ENCODE peak calls at places on chromosomes 16 and 17, in nine cellular contexts. One of them, this sample, is unnamed. For H3K4me1, the result is how much of the 10 kb centered on the place peaks cover.

GRCh38 chr17:31740611-31741082 is 118.4 kb downstream of the COPRS start:
- DNase-seq in esophagus squamous epithelium: no peak
- DNase-seq in endothelial cell of umbilical vein: no peak
- DNase-seq in tibial nerve: no peak
- DNase-seq in breast epithelium: no peak
- DNase-seq in ovary: no peak
- DNase-seq in IMR-90: peak
- DNase-seq in stomach: no peak
- DNase-seq in suprapubic skin: no peak
- DNase-seq in this sample: no peak

GRCh38 chr16:80174416-80174815 is 366.4 kb upstream of the DYNLRB2 start:
- DNase-seq in stomach: no peak
- DNase-seq in breast epithelium: no peak
- DNase-seq in suprapubic skin: no peak
- DNase-seq in esophagus squamous epithelium: no peak
- DNase-seq in tibial nerve: no peak
- DNase-seq in endothelial cell of umbilical vein: no peak
- DNase-seq in IMR-90: peak
- DNase-seq in ovary: no peak
- DNase-seq in this sample: no peak

GRCh38 chr16:65782537-65783290 is 583.8 kb upstream of the CDH5 start:
- DNase-seq in tibial nerve: no peak
- DNase-seq in suprapubic skin: no peak
- DNase-seq in IMR-90: peak
- DNase-seq in breast epithelium: no peak
- DNase-seq in ovary: peak
- DNase-seq in stomach: no peak
- DNase-seq in esophagus squamous epithelium: no peak
- DNase-seq in endothelial cell of umbilical vein: peak
- DNase-seq in this sample: no peak

GRCh38 chr17:77957215-77957868 is 1.2 kb upstream of the TNRC6C start:
- DNase-seq in breast epithelium: no peak
- DNase-seq in suprapubic skin: no peak
- DNase-seq in IMR-90: peak
- DNase-seq in endothelial cell of umbilical vein: peak
- DNase-seq in tibial nerve: no peak
- DNase-seq in stomach: no peak
- DNase-seq in ovary: no peak
- DNase-seq in esophagus squamous epithelium: no peak
- DNase-seq in this sample: no peak

GRCh38 chr16:79876332-79876730 is 275.8 kb upstream of the MAF start:
- DNase-seq in ovary: no peak
- DNase-seq in suprapubic skin: no peak
- DNase-seq in tibial nerve: no peak
- DNase-seq in esophagus squamous epithelium: no peak
- DNase-seq in IMR-90: no peak
- DNase-seq in breast epithelium: no peak
- DNase-seq in stomach: no peak
- DNase-seq in endothelial cell of umbilical vein: no peak
- DNase-seq in this sample: no peak

GRCh38 chr16:57422026-57422944 is 17.7 kb downstream of the CCL17 start:
- DNase-seq in suprapubic skin: no peak
- DNase-seq in tibial nerve: peak
- DNase-seq in stomach: peak
- DNase-seq in breast epithelium: no peak
- DNase-seq in esophagus squamous epithelium: no peak
- DNase-seq in IMR-90: peak
- DNase-seq in endothelial cell of umbilical vein: peak
- DNase-seq in ovary: peak
- DNase-seq in this sample: no peak

GRCh38 chr17:79864617-79865250 is 25.5 kb upstream of the CBX4 start:
- DNase-seq in endothelial cell of umbilical vein: no peak
- DNase-seq in ovary: no peak
- DNase-seq in IMR-90: no peak
- DNase-seq in esophagus squamous epithelium: no peak
- DNase-seq in stomach: no peak
- DNase-seq in tibial nerve: no peak
- DNase-seq in suprapubic skin: no peak
- DNase-seq in breast epithelium: no peak
- DNase-seq in this sample: no peak

GRCh38 chr17:71472809-71473789 is 647.7 kb upstream of the SOX9 start:
- DNase-seq in stomach: no peak
- DNase-seq in suprapubic skin: no peak
- DNase-seq in esophagus squamous epithelium: no peak
- DNase-seq in tibial nerve: no peak
- DNase-seq in ovary: no peak
- DNase-seq in breast epithelium: no peak
- DNase-seq in IMR-90: peak
- DNase-seq in endothelial cell of umbilical vein: no peak
- DNase-seq in this sample: no peak

GRCh38 chr16:67530013-67530939 is 1.6 kb downstream of the RIPOR1 start:
- DNase-seq in endothelial cell of umbilical vein: peak
- DNase-seq in breast epithelium: peak
- DNase-seq in ovary: peak
- DNase-seq in esophagus squamous epithelium: no peak
- DNase-seq in IMR-90: peak
- DNase-seq in stomach: peak
- DNase-seq in tibial nerve: peak
- DNase-seq in suprapubic skin: peak
- DNase-seq in this sample: peak

GRCh38 chr17:73262676-73263642 is 1.3 kb upstream of the CPSF4L start:
- DNase-seq in esophagus squamous epithelium: no peak
- DNase-seq in stomach: no peak
- DNase-seq in tibial nerve: no peak
- DNase-seq in breast epithelium: no peak
- DNase-seq in suprapubic skin: no peak
- DNase-seq in ovary: no peak
- DNase-seq in IMR-90: no peak
- DNase-seq in endothelial cell of umbilical vein: no peak
- DNase-seq in this sample: no peak

GRCh38 chr16:554297-554621 is 5.9 kb upstream of the PRR35 start:
- DNase-seq in tibial nerve: no peak
- DNase-seq in ovary: no peak
- DNase-seq in breast epithelium: no peak
- DNase-seq in suprapubic skin: no peak
- DNase-seq in IMR-90: no peak
- DNase-seq in stomach: no peak
- DNase-seq in esophagus squamous epithelium: no peak
- DNase-seq in endothelial cell of umbilical vein: no peak
- DNase-seq in this sample: no peak

GRCh38 chr16:51648521-51648920 is 497.5 kb upstream of the SALL1 start:
- DNase-seq in breast epithelium: no peak
- DNase-seq in tibial nerve: no peak
- DNase-seq in suprapubic skin: no peak
- DNase-seq in endothelial cell of umbilical vein: no peak
- DNase-seq in stomach: no peak
- DNase-seq in esophagus squamous epithelium: no peak
- DNase-seq in ovary: no peak
- DNase-seq in IMR-90: no peak
- DNase-seq in this sample: no peak

GRCh38 chr17:17041018-17041521 is 1.2 kb upstream of the MPRIP start:
- DNase-seq in esophagus squamous epithelium: no peak
- DNase-seq in suprapubic skin: peak
- DNase-seq in endothelial cell of umbilical vein: no peak
- DNase-seq in ovary: no peak
- DNase-seq in IMR-90: peak
- DNase-seq in stomach: no peak
- DNase-seq in tibial nerve: no peak
- DNase-seq in breast epithelium: no peak
- DNase-seq in this sample: peak

GRCh38 chr17:82383411-82383810 is 11.8 kb downstream of the UTS2R start:
- DNase-seq in stomach: no peak
- DNase-seq in ovary: no peak
- DNase-seq in esophagus squamous epithelium: no peak
- DNase-seq in endothelial cell of umbilical vein: no peak
- DNase-seq in suprapubic skin: no peak
- DNase-seq in tibial nerve: no peak
- DNase-seq in breast epithelium: no peak
- DNase-seq in IMR-90: no peak
- DNase-seq in this sample: peak

GRCh38 chr16:81831722-81832126 is 52.6 kb downstream of the PLCG2 start:
- DNase-seq in stomach: peak
- DNase-seq in esophagus squamous epithelium: peak
- DNase-seq in breast epithelium: peak
- DNase-seq in ovary: no peak
- DNase-seq in endothelial cell of umbilical vein: no peak
- DNase-seq in IMR-90: no peak
- DNase-seq in tibial nerve: no peak
- DNase-seq in suprapubic skin: no peak
- DNase-seq in this sample: peak
- TF ChIP-seq POLR2A in stomach: no peak
- TF ChIP-seq POLR2A in esophagus squamous epithelium: no peak
- TF ChIP-seq POLR2A in breast epithelium: no peak
- TF ChIP-seq POLR2A in ovary: no peak
- TF ChIP-seq POLR2A in endothelial cell of umbilical vein: no peak
- TF ChIP-seq POLR2A in IMR-90: no peak
- TF ChIP-seq POLR2A in tibial nerve: no peak
- TF ChIP-seq POLR2A in suprapubic skin: no peak
- TF ChIP-seq POLR2A in this sample: no peak

GRCh38 chr16:84726670-84727467 is 27.1 kb downstream of the USP10 start:
- DNase-seq in stomach: no peak
- DNase-seq in breast epithelium: no peak
- DNase-seq in endothelial cell of umbilical vein: no peak
- DNase-seq in ovary: no peak
- DNase-seq in IMR-90: no peak
- DNase-seq in esophagus squamous epithelium: no peak
- DNase-seq in tibial nerve: no peak
- DNase-seq in suprapubic skin: no peak
- DNase-seq in this sample: peak

GRCh38 chr16:84730406-84731106 is 30.8 kb downstream of the USP10 start:
- DNase-seq in stomach: peak
- DNase-seq in endothelial cell of umbilical vein: peak
- DNase-seq in breast epithelium: peak
- DNase-seq in IMR-90: peak
- DNase-seq in ovary: peak
- DNase-seq in suprapubic skin: no peak
- DNase-seq in esophagus squamous epithelium: no peak
- DNase-seq in tibial nerve: no peak
- DNase-seq in this sample: peak

GRCh38 chr16:84732674-84733352 is 33.0 kb downstream of the USP10 start:
- DNase-seq in suprapubic skin: no peak
- DNase-seq in endothelial cell of umbilical vein: no peak
- DNase-seq in ovary: no peak
- DNase-seq in esophagus squamous epithelium: no peak
- DNase-seq in IMR-90: no peak
- DNase-seq in tibial nerve: no peak
- DNase-seq in breast epithelium: no peak
- DNase-seq in stomach: no peak
- DNase-seq in this sample: no peak

GRCh38 chr16:84728853-84729424 is 29.1 kb downstream of the USP10 start:
- DNase-seq in suprapubic skin: no peak
- DNase-seq in breast epithelium: no peak
- DNase-seq in esophagus squamous epithelium: no peak
- DNase-seq in tibial nerve: no peak
- DNase-seq in IMR-90: no peak
- DNase-seq in ovary: no peak
- DNase-seq in stomach: no peak
- DNase-seq in endothelial cell of umbilical vein: no peak
- DNase-seq in this sample: no peak

DNA sequence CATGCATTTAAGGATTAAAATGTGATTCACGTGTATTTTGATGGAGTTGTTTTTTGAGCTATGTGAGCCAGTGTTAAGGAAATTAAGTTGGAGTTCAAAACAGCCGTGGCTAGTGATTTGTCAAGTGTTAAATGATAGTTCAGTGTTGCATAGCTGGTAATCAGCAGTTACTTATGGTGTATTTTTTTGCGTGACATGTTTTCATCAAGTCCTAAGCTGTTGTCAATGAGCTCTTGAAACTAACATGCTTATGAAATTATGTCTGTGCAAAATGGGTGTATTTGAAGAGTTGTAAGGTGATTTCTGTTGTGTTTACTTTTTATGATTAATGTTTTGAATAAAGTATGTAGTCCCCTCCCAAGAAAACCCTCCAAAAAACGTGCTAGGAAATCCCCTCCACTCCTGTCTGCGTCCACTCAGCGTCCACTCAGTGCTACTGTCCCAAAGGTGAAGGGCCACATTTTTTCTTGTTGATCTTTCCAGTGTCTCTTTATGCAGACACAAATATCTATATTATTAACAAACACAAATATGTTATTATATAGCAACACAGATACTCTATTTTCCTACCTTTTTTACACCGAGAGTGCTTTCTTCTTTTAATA is 30.0 kb downstream of the USP10 start:
- DNase-seq in endothelial cell of umbilical vein: peak
- DNase-seq in IMR-90: peak
- DNase-seq in ovary: no peak
- DNase-seq in breast epithelium: no peak
- DNase-seq in esophagus squamous epithelium: no peak
- DNase-seq in tibial nerve: no peak
- DNase-seq in stomach: no peak
- DNase-seq in suprapubic skin: no peak
- DNase-seq in this sample: no peak
- H3K4me1 ChIP-seq in endothelial cell of umbilical vein: half or more
- H3K4me1 ChIP-seq in IMR-90: under half
- H3K4me1 ChIP-seq in ovary: under half
- H3K4me1 ChIP-seq in breast epithelium: under half
- H3K4me1 ChIP-seq in esophagus squamous epithelium: half or more
- H3K4me1 ChIP-seq in tibial nerve: under half
- H3K4me1 ChIP-seq in stomach: under half
- H3K4me1 ChIP-seq in suprapubic skin: half or more
- H3K4me1 ChIP-seq in this sample: under half

DNA sequence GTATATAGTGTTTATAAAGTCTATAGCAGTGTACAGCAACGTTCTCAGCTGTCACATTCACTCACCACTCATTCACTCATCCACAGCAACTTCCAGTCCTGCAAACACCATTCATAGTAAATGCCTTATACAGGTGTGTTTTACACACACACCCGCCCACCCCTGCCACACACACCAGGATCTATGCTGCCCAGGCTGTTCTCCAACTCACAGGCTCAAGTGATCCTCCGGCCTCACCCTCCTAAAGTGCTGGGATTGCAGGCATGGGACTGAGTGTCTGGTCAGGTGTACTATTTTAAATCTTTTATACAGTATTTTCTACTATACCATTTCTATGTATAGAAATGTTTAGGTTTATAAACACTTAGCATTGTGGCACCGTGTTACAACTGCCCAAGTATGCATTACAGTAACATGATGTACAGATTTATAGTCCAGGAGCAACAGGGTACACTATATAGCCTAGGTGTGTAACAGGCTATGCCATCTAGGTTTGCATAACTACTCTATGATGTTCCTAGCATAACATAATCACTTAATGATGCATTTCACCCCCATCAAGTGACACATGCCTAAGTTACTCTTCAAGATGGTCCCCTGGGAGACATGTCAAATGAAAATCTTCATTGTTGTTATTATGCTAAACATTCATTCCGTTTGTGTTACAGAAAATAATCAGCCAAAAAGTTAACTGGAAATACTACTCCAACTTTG is 42.5 kb downstream of the CREBBP start:
- DNase-seq in esophagus squamous epithelium: no peak
- DNase-seq in ovary: no peak
- DNase-seq in breast epithelium: no peak
- DNase-seq in stomach: no peak
- DNase-seq in IMR-90: no peak
- DNase-seq in suprapubic skin: no peak
- DNase-seq in tibial nerve: no peak
- DNase-seq in endothelial cell of umbilical vein: no peak
- DNase-seq in this sample: no peak
- TF ChIP-seq POLR2A in esophagus squamous epithelium: no peak
- TF ChIP-seq POLR2A in ovary: no peak
- TF ChIP-seq POLR2A in breast epithelium: no peak
- TF ChIP-seq POLR2A in stomach: no peak
- TF ChIP-seq POLR2A in IMR-90: no peak
- TF ChIP-seq POLR2A in suprapubic skin: no peak
- TF ChIP-seq POLR2A in tibial nerve: no peak
- TF ChIP-seq POLR2A in endothelial cell of umbilical vein: no peak
- TF ChIP-seq POLR2A in this sample: no peak

GRCh38 chr17:63853260-63853659 is 10.8 kb upstream of the SMARCD2 start:
- DNase-seq in suprapubic skin: no peak
- DNase-seq in tibial nerve: no peak
- DNase-seq in IMR-90: no peak
- DNase-seq in esophagus squamous epithelium: no peak
- DNase-seq in stomach: no peak
- DNase-seq in breast epithelium: no peak
- DNase-seq in ovary: no peak
- DNase-seq in endothelial cell of umbilical vein: no peak
- DNase-seq in this sample: no peak
- H3K4me1 ChIP-seq in suprapubic skin: under half
- H3K4me1 ChIP-seq in tibial nerve: under half
- H3K4me1 ChIP-seq in IMR-90: under half
- H3K4me1 ChIP-seq in esophagus squamous epithelium: under half
- H3K4me1 ChIP-seq in stomach: under half
- H3K4me1 ChIP-seq in breast epithelium: under half
- H3K4me1 ChIP-seq in ovary: under half
- H3K4me1 ChIP-seq in endothelial cell of umbilical vein: under half
- H3K4me1 ChIP-seq in this sample: under half

This sample was measured in heart left ventricle.